ENCODE peak calls at places on chromosomes 13 and 19, in eight cellular contexts. Z is AG10803; X is activated B cell treated with CpG ODN at 0.5 μM for 24 hours; O is gastrocnemius medialis; N is activated T-helper 9 cell treated with anti-CD3 and anti-CD28 coated beads, Interleukin-2, amount 50 U/mL, for 16 hours; B is NCI-H460; K is posterior cingulate gyrus; S is lower leg skin. R is an unnamed sample.

GRCh38 chr13:100138859-100139491 is 50.1 kb downstream of the PCCA start:
- DNase-seq in Z (no peak), X (no peak), O (no peak), N (no peak), B (no peak), K (no peak), S (no peak), R (no peak)

GRCh38 chr19:55689366-55690108 is 14.5 kb downstream of the EPN1 start:
- DNase-seq in Z (no peak), X (no peak), O (no peak), N (no peak), B (no peak), K (no peak), S (no peak), R (no peak)

GRCh38 chr13:48562296-48563066 is 29.6 kb upstream of the RCBTB2 start:
- DNase-seq in Z (no peak), X (no peak), O (no peak), N (peak), B (no peak), K (no peak), S (no peak), R (no peak)

GRCh38 chr13:50693755-50694154 is 149.7 kb downstream of the DLEU7 start:
- DNase-seq in Z (peak), X (no peak), O (no peak), N (no peak), B (no peak), K (no peak), S (no peak), R (no peak)

GRCh38 chr13:46113596-46113995 is 8.8 kb upstream of the CPB2 start:
- DNase-seq in Z (no peak), X (no peak), O (no peak), N (no peak), B (no peak), K (no peak), S (no peak), R (no peak)

GRCh38 chr13:93260591-93260990 is 34.0 kb downstream of the GPC6 start:
- DNase-seq in Z (peak), X (no peak), O (no peak), N (no peak), B (no peak), K (no peak), S (no peak), R (no peak)

GRCh38 chr13:33677215-33677614 is 140.7 kb upstream of the RFC3 start:
- DNase-seq in Z (no peak), X (no peak), O (no peak), N (no peak), B (no peak), K (no peak), S (no peak), R (no peak)

GRCh38 chr13:110274687-110275086 is 32.3 kb downstream of the COL4A1 start:
- DNase-seq in Z (peak), X (no peak), O (no peak), N (no peak), B (no peak), K (no peak), S (peak), R (no peak)

GRCh38 chr13:102333320-102334181 is 68.3 kb downstream of the FGF14 start:
- DNase-seq in Z (no peak), X (no peak), O (no peak), N (no peak), B (no peak), K (no peak), S (no peak), R (no peak)

R was measured in AG09319.